ENCODE peak calls at places on chromosomes 12 and 14, in eight cellular contexts. C, A, I, B, D, L, X and K are unnamed samples.

GRCh38 chr14:64649383-64649998 is 54.7 kb upstream of the PLEKHG3 start:
- DNase-seq in D (no peak), A (no peak), B (no peak), C (no peak), X (no peak), L (no peak), I (no peak), K (no peak)

GRCh38 chr14:96274122-96274910 is 18.3 kb downstream of the BDKRB1 start:
- DNase-seq in I (no peak), X (no peak), B (no peak), L (no peak), C (peak; percentile 97), D (no peak), A (no peak), K (no peak)

GRCh38 chr12:69898236-69898635 is 73.2 kb downstream of the MYRFL start:
- DNase-seq in D (no peak), L (no peak), X (no peak), B (no peak), I (no peak), A (no peak), C (peak; percentile 46), K (no peak)

GRCh38 chr14:21915814-21916213 is 242.2 kb upstream of the OR4E1 start:
- DNase-seq in I (peak; percentile 87), B (no peak), X (peak; percentile 12), L (no peak), D (no peak), C (no peak), A (no peak), K (no peak)

GRCh38 chr14:35897616-35898111 is 71.5 kb downstream of the BRMS1L start:
- DNase-seq in C (no peak), B (no peak), L (no peak), A (no peak), X (no peak), D (no peak), I (no peak), K (no peak)

GRCh38 chr14:55864890-55865655 is 253.1 kb upstream of the PELI2 start:
- DNase-seq in L (no peak), C (no peak), D (peak; percentile 75), I (no peak), X (no peak), B (no peak), A (no peak), K (no peak)

GRCh38 chr12:105725054-105725453 is 394.6 kb downstream of the C12orf75 start:
- DNase-seq in L (no peak), B (no peak), I (no peak), D (no peak), C (no peak), A (no peak), X (no peak), K (no peak)

GRCh38 chr12:58408516-58408915 is 467.1 kb downstream of the ATP23 start:
- DNase-seq in I (no peak), L (no peak), A (no peak), B (no peak), C (peak; percentile 31), D (no peak), X (no peak), K (no peak)

GRCh38 chr12:82857911-82858533 is 171.3 kb downstream of the TMTC2 start:
- DNase-seq in X (peak; percentile 2), L (no peak), C (no peak), B (no peak), I (no peak), D (no peak), A (no peak), K (no peak)

GRCh38 chr14:24406416-24406815 is 7.6 kb downstream of the NYNRIN start:
- DNase-seq in L (no peak), B (no peak), X (no peak), I (no peak), C (no peak), D (no peak), A (no peak), K (no peak)

GRCh38 chr12:3273409-3273853 is 196.3 kb downstream of the TSPAN9 start:
- DNase-seq in C (peak; percentile 49), D (no peak), A (no peak), X (peak; percentile 20), B (no peak), L (no peak), I (peak; percentile 84), K (peak; percentile 82)

GRCh38 chr14:101789222-101789621 is 27.7 kb downstream of the PPP2R5C start:
- DNase-seq in A (no peak), X (no peak), L (no peak), B (no peak), I (no peak), D (no peak), C (no peak), K (no peak)

GRCh38 chr12:69512820-69513219 is 42.6 kb downstream of the FRS2 start:
- DNase-seq in L (no peak), B (no peak), X (no peak), I (no peak), A (no peak), D (no peak), C (peak; percentile 77), K (no peak)

GRCh38 chr14:90818715-90819114 is 2.5 kb upstream of the TTC7B start:
- DNase-seq in L (no peak), I (no peak), B (no peak), C (no peak), D (no peak), A (no peak), X (no peak), K (no peak)

GRCh38 chr12:7060353-7060954 is at the start of gene C1S:
- DNase-seq in I (peak; percentile 69), B (peak; percentile 93), L (no peak), A (no peak), X (peak; percentile 88), C (peak; percentile 99), D (no peak), K (no peak)

GRCh38 chr12:43836455-43836989 is 641 bp downstream of the TMEM117 start:
- DNase-seq in C (peak; percentile 46), L (no peak), B (no peak), A (no peak), I (no peak), X (no peak), D (no peak), K (no peak)

GRCh38 chr14:83827383-83827782 is 1702.6 kb upstream of the FLRT2 start:
- DNase-seq in L (no peak), D (no peak), A (no peak), I (no peak), B (no peak), X (no peak), C (peak; percentile 11), K (no peak)

GRCh38 chr12:69239922-69240624 is 704 bp downstream of the CPSF6 start:
- DNase-seq in C (peak; percentile 15), X (peak; percentile 22), L (peak; percentile 52), I (no peak), B (peak; percentile 69), D (peak; percentile 77), A (peak; percentile 16), K (peak; percentile 92)

GRCh38 chr12:4943067-4943937 is 33.6 kb downstream of the KCNA1 start:
- DNase-seq in I (no peak), X (no peak), B (no peak), D (no peak), A (no peak), C (no peak), L (no peak), K (no peak)

DNA sequence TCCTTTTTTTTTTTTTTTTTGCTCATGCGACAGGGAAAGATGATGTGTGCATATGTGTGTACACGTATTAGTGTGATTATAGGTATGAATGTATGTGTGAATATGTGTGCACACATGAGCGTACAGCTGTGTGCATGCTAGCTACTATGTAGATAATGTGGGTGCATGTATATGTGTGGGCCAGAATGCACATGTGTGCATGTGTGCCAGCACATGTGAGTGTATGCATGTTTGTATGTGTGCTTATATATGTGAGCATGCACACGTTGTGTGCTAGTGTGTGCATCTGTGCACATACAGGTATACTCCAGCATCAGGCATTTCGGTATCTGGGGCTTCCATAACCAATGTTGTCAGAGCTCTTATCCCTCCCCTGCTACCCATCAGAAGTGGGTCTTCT is 541.1 kb downstream of the AACS start:
- DNase-seq in I (no peak), A (no peak), C (no peak), L (no peak), X (no peak), D (no peak), B (no peak), K (no peak)
- H3K27ac ChIP-seq in I (no peak overlapping the region), A (no peak overlapping the region), C (no peak overlapping the region), L (no peak overlapping the region), X (no peak overlapping the region), D (no peak overlapping the region), B (no peak overlapping the region), K (no peak overlapping the region)

GRCh38 chr14:49594347-49595089 is 4.2 kb upstream of the LRR1 start:
- DNase-seq in I (no peak), C (peak; percentile 85), B (no peak), A (no peak), X (no peak), D (peak; percentile 87), L (no peak), K (no peak)
- H3K27ac ChIP-seq in I (no peak overlapping the region), C (peak overlapping the region; percentile 23), B (no peak overlapping the region), A (no peak overlapping the region), X (no peak overlapping the region), D (peak overlapping the region; percentile 87), L (no peak overlapping the region), K (peak overlapping the region; percentile 2)

GRCh38 chr12:80711866-80712265 is 4.4 kb downstream of the MYF6 start:
- DNase-seq in I (no peak), X (no peak), B (no peak), D (no peak), L (no peak), A (no peak), C (no peak), K (no peak)

GRCh38 chr12:80709811-80710726 is 2.6 kb downstream of the MYF6 start:
- DNase-seq in X (no peak), I (no peak), B (no peak), D (peak; percentile 72), C (no peak), L (no peak), A (no peak), K (no peak)

GRCh38 chr12:80712866-80713265 is 3.8 kb upstream of the MYF5 start:
- DNase-seq in A (no peak), L (no peak), I (no peak), X (no peak), D (no peak), B (no peak), C (no peak), K (no peak)

GRCh38 chr12:80708535-80709328 is 1.3 kb downstream of the MYF6 start:
- DNase-seq in B (no peak), I (no peak), L (no peak), C (no peak), D (no peak), X (no peak), A (no peak), K (no peak)

DNA sequence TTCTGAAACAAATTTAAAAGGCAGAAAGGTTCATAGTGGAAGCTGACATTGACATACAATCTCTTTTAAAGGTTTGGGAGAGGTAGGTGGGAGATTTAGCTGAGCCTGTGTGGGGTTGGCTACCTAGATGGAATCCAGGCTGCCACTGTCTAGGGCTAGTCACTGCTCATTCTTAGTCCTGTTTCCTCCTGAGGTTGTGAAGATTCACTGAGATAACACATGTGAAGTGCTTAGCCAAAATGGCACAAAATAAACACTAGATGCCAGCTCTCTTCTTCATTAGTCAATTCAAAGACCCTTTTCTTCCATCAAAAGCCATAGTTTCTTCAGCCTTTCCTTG is 3.3 kb downstream of the MYF6 start:
- DNase-seq in L (no peak), I (no peak), B (no peak), A (no peak), X (no peak), C (no peak), D (no peak), K (no peak)
- H3K27ac ChIP-seq in L (no peak overlapping the region), I (no peak overlapping the region), B (no peak overlapping the region), A (no peak overlapping the region), X (no peak overlapping the region), C (no peak overlapping the region), D (no peak overlapping the region), K (no peak overlapping the region)

GRCh38 chr12:24599737-24600136 is 349.2 kb downstream of the BCAT1 start:
- DNase-seq in C (no peak), D (peak; percentile 86), B (no peak), I (no peak), X (no peak), L (no peak), A (no peak), K (no peak)
- H3K27ac ChIP-seq in C (no peak overlapping the region), D (no peak overlapping the region), B (no peak overlapping the region), I (no peak overlapping the region), X (no peak overlapping the region), L (no peak overlapping the region), A (no peak overlapping the region), K (no peak overlapping the region)